ENCODE peak calls at places on chromosomes 6 and 20, in seven cellular contexts. H, Y, N, E, L, S and U are unnamed samples.

GRCh38 chr20:62931464-62931863 is 5.2 kb upstream of the DIDO1 start:
- DNase-seq in Y (no peak), E (no peak), S (no peak), L (no peak), H (no peak), N (no peak), U (no peak)

GRCh38 chr6:169106176-169106575 is 147.5 kb downstream of the THBS2 start:
- DNase-seq in S (no peak), N (no peak), E (no peak), Y (no peak), L (no peak), H (no peak), U (no peak)

GRCh38 chr6:100808638-100809275 is 72.4 kb downstream of the ASCC3 start:
- DNase-seq in L (no peak), S (no peak), N (no peak), H (no peak), E (no peak), Y (no peak), U (peak; percentile 1)

GRCh38 chr6:82364087-82365010 is 732 bp downstream of the TPBG start:
- DNase-seq in L (peak; percentile 57), E (no peak), H (peak; percentile 46), S (peak; percentile 13), N (peak; percentile 73), Y (peak; percentile 58), U (no peak)

GRCh38 chr6:140382351-140382750 is 1007.9 kb upstream of the CITED2 start:
- DNase-seq in N (no peak), Y (no peak), E (no peak), S (peak; percentile 6), L (no peak), H (no peak), U (no peak)

GRCh38 chr6:81366970-81367369 is 385.5 kb downstream of the TENT5A start:
- DNase-seq in Y (no peak), L (no peak), N (no peak), E (no peak), S (no peak), H (no peak), U (no peak)

GRCh38 chr6:154302111-154302752 is 54.4 kb downstream of the IPCEF1 start:
- DNase-seq in E (no peak), Y (no peak), L (no peak), H (peak; percentile 26), S (no peak), N (no peak), U (peak; percentile 5)

GRCh38 chr6:64012351-64013060 is 376.9 kb downstream of the PHF3 start:
- DNase-seq in Y (no peak), E (peak; percentile 61), N (no peak), L (no peak), H (peak; percentile 34), S (no peak), U (no peak)

GRCh38 chr6:148835920-148836441 is 89.2 kb downstream of the UST start:
- DNase-seq in H (no peak), E (no peak), L (no peak), N (no peak), Y (no peak), S (no peak), U (no peak)

GRCh38 chr20:35635652-35636051 is 20.0 kb downstream of the SPAG4 start:
- DNase-seq in H (no peak), E (peak; percentile 76), Y (no peak), N (no peak), S (no peak), L (no peak), U (no peak)

GRCh38 chr6:34926655-34927054 is 37.6 kb downstream of the ANKS1A start:
- DNase-seq in L (peak; percentile 36), E (no peak), N (no peak), S (no peak), H (no peak), Y (no peak), U (no peak)

GRCh38 chr6:39770476-39770875 is 21.7 kb upstream of the DAAM2 start:
- DNase-seq in S (no peak), N (no peak), L (no peak), H (no peak), Y (no peak), E (no peak), U (no peak)

GRCh38 chr6:165774903-165775608 is 112.0 kb upstream of the PDE10A start:
- DNase-seq in H (no peak), Y (peak; percentile 74), E (peak; percentile 39), S (peak; percentile 99), N (no peak), L (no peak), U (no peak)

GRCh38 chr20:35312348-35312747 is 20.1 kb upstream of the FAM83C start:
- DNase-seq in S (peak; percentile 64), N (no peak), E (peak; percentile 54), Y (no peak), L (no peak), H (no peak), U (peak; percentile 20)

GRCh38 chr6:56528412-56528841 is 114.3 kb downstream of the DST start:
- DNase-seq in N (no peak), Y (no peak), H (no peak), S (peak; percentile 48), L (peak; percentile 58), E (no peak), U (peak; percentile 16)

GRCh38 chr6:53686541-53686940 is 21.0 kb upstream of the KLHL31 start:
- DNase-seq in L (no peak), Y (peak; percentile 49), E (no peak), N (no peak), S (no peak), H (no peak), U (no peak)

GRCh38 chr20:3603108-3603507 is 60.1 kb downstream of the GFRA4 start:
- DNase-seq in N (no peak), L (no peak), Y (no peak), H (no peak), E (no peak), S (no peak), U (no peak)

GRCh38 chr6:79313254-79313653 is 78.8 kb upstream of the HMGN3 start:
- DNase-seq in H (no peak), S (no peak), N (no peak), L (no peak), Y (no peak), E (no peak), U (no peak)

GRCh38 chr20:59402697-59403096 is 102.3 kb downstream of the EDN3 start:
- DNase-seq in L (no peak), S (no peak), E (no peak), N (no peak), H (no peak), Y (no peak), U (no peak)

GRCh38 chr6:27205375-27206278 is 41.9 kb upstream of the PRSS16 start:
- DNase-seq in E (no peak), H (no peak), S (no peak), L (no peak), Y (no peak), N (no peak), U (peak; percentile 25)

GRCh38 chr6:56794421-56794820 is 151.7 kb upstream of the DST start:
- DNase-seq in L (no peak), N (no peak), Y (no peak), H (no peak), E (no peak), S (no peak), U (no peak)

GRCh38 chr6:44034931-44035345 is 92.3 kb downstream of the MRPL14 start:
- DNase-seq in L (no peak), E (no peak), H (no peak), Y (no peak), S (no peak), N (peak; percentile 22), U (no peak)

GRCh38 chr20:59709636-59710035 is 105.3 kb downstream of the PHACTR3 start:
- DNase-seq in Y (no peak), N (no peak), H (no peak), S (no peak), L (no peak), E (no peak), U (no peak)

GRCh38 chr6:69232506-69233194 is 564.2 kb downstream of the LMBRD1 start:
- DNase-seq in S (peak; percentile 15), H (peak; percentile 63), Y (peak; percentile 62), E (peak; percentile 15), L (peak; percentile 2), N (no peak), U (peak; percentile 49)

GRCh38 chr20:41219824-41220223 is 82.5 kb downstream of the PLCG1 start:
- DNase-seq in L (no peak), E (no peak), H (no peak), S (no peak), Y (no peak), N (no peak), U (no peak)

GRCh38 chr6:149898966-149899365 is 1.1 kb upstream of the RAET1E start:
- DNase-seq in Y (no peak), E (no peak), S (no peak), H (no peak), L (no peak), N (peak; percentile 55), U (no peak)

GRCh38 chr6:158819213-158819976 is at the start of gene EZR:
- DNase-seq in H (peak; percentile 90), L (peak; percentile 68), N (peak; percentile 87), Y (peak; percentile 85), E (peak; percentile 59), S (peak; percentile 58), U (peak; percentile 77)
- TF ChIP-seq POLR2A in H (peak; percentile 81), L (peak; percentile 90), N (peak; percentile 21), Y (peak; percentile 62), E (peak; percentile 64), S (no peak), U (peak; percentile 66)

DNA sequence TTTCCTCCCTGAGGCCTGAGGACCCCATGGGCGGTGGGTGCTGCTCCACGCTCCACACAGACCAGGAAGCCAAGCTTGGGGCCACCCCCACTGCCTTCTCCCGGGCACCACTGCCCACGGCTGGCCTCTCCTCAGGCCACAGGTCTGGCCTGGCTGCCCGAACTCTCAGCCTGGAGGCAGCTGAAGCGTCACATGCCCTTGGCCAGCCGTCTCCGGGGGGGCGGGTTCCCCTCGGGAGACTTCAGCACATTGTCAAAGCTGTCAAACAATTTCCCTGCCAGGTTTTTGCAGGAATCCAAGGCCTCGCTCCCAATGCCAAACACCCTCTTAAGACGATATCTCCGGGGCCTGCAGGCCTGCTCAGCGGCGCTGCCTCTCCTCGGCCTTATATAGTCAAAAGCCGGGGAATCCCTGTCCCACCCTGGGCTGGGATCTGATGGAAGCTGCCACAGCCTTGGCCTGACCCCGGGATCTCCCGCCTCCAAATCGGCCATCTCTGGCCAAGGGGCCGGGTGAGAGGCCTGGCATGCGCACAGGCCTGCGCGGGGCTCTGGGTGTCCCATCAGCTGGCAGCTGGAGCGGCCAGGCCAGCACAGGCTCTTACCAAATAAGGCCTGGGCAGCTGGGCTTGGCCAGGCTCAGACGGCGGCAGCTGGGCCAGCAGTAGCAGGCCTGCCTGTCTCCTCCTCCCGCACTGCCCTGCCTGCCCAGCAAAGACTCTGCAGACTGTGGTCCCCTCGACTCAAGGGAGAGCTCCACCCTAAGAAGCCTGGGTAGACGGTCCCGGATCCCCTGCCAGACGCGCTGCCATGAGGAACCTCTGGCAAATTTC is 49.7 kb downstream of the RBM38 start:
- DNase-seq in N (peak; percentile 82), H (peak; percentile 58), S (no peak), Y (peak; percentile 85), E (no peak), L (no peak), U (no peak)
- TF ChIP-seq POLR2A in N (no peak), H (no peak), S (no peak), Y (peak; percentile 33), E (no peak), L (no peak), U (no peak)

GRCh38 chr20:33686008-33686983 is at the start of gene E2F1:
- DNase-seq in N (peak; percentile 96), Y (peak; percentile 97), S (peak; percentile 95), L (peak; percentile 98), H (peak; percentile 97), E (peak; percentile 94), U (peak; percentile 95)
- TF ChIP-seq POLR2A in N (no peak), Y (peak; percentile 20), S (no peak), L (peak; percentile 46), H (no peak), E (peak; percentile 42), U (no peak)

GRCh38 chr6:36697481-36697903 is at the start of gene RAB44:
- DNase-seq in L (no peak), N (peak; percentile 63), S (no peak), E (no peak), H (no peak), Y (no peak), U (no peak)
- TF ChIP-seq POLR2A in L (no peak), N (no peak), S (no peak), E (no peak), H (no peak), Y (no peak), U (no peak)